ENCODE peak calls at places on chromosomes 4 and X, in eight cellular contexts. One of them, this sample, is unnamed.

GRCh38 chr4:168574581-168575295 is 77.9 kb downstream of the PALLD start:
- DNase-seq in stimulated activated CD4-positive, alpha-beta T cell treated with anti-CD3 and anti-CD28 coated beads, Interleukin-15, amount 100 ng/mL, for 24 hours: no peak
- DNase-seq in endothelial cell: no peak
- DNase-seq in HEK293T: no peak
- DNase-seq in activated CD4-positive, alpha-beta T cell treated with anti-CD3 and anti-CD28 coated beads for 1 hour: no peak
- DNase-seq in ELR: peak; percentile 76
- DNase-seq in dermis blood vessel endothelial cell: peak; percentile 38
- DNase-seq in tibial nerve: no peak
- DNase-seq in this sample: no peak

GRCh38 chr4:60805500-60806313 is 394.4 kb upstream of the ADGRL3 start:
- DNase-seq in stimulated activated CD4-positive, alpha-beta T cell treated with anti-CD3 and anti-CD28 coated beads, Interleukin-15, amount 100 ng/mL, for 24 hours: no peak
- DNase-seq in endothelial cell: peak; percentile 36
- DNase-seq in HEK293T: peak; percentile 50
- DNase-seq in activated CD4-positive, alpha-beta T cell treated with anti-CD3 and anti-CD28 coated beads for 1 hour: no peak
- DNase-seq in ELR: peak; percentile 45
- DNase-seq in dermis blood vessel endothelial cell: no peak
- DNase-seq in tibial nerve: no peak
- DNase-seq in this sample: no peak

GRCh38 chr4:32847466-32847865 is 2127.3 kb downstream of the PCDH7 start:
- DNase-seq in stimulated activated CD4-positive, alpha-beta T cell treated with anti-CD3 and anti-CD28 coated beads, Interleukin-15, amount 100 ng/mL, for 24 hours: no peak
- DNase-seq in endothelial cell: peak; percentile 13
- DNase-seq in HEK293T: no peak
- DNase-seq in activated CD4-positive, alpha-beta T cell treated with anti-CD3 and anti-CD28 coated beads for 1 hour: no peak
- DNase-seq in ELR: peak; percentile 27
- DNase-seq in dermis blood vessel endothelial cell: no peak
- DNase-seq in tibial nerve: no peak
- DNase-seq in this sample: no peak

GRCh38 chrX:2484721-2485459 is 15.9 kb downstream of the DHRSX start:
- DNase-seq in stimulated activated CD4-positive, alpha-beta T cell treated with anti-CD3 and anti-CD28 coated beads, Interleukin-15, amount 100 ng/mL, for 24 hours: no peak
- DNase-seq in endothelial cell: no peak
- DNase-seq in HEK293T: no peak
- DNase-seq in activated CD4-positive, alpha-beta T cell treated with anti-CD3 and anti-CD28 coated beads for 1 hour: no peak
- DNase-seq in ELR: no peak
- DNase-seq in dermis blood vessel endothelial cell: no peak
- DNase-seq in tibial nerve: no peak
- DNase-seq in this sample: no peak

GRCh38 chrX:74160358-74160757 is 143.6 kb upstream of the ZCCHC13 start:
- DNase-seq in stimulated activated CD4-positive, alpha-beta T cell treated with anti-CD3 and anti-CD28 coated beads, Interleukin-15, amount 100 ng/mL, for 24 hours: no peak
- DNase-seq in endothelial cell: no peak
- DNase-seq in HEK293T: no peak
- DNase-seq in activated CD4-positive, alpha-beta T cell treated with anti-CD3 and anti-CD28 coated beads for 1 hour: no peak
- DNase-seq in ELR: no peak
- DNase-seq in dermis blood vessel endothelial cell: no peak
- DNase-seq in tibial nerve: no peak
- DNase-seq in this sample: no peak

GRCh38 chr4:148166132-148166531 is 276.1 kb downstream of the NR3C2 start:
- DNase-seq in stimulated activated CD4-positive, alpha-beta T cell treated with anti-CD3 and anti-CD28 coated beads, Interleukin-15, amount 100 ng/mL, for 24 hours: no peak
- DNase-seq in endothelial cell: no peak
- DNase-seq in HEK293T: no peak
- DNase-seq in activated CD4-positive, alpha-beta T cell treated with anti-CD3 and anti-CD28 coated beads for 1 hour: no peak
- DNase-seq in ELR: no peak
- DNase-seq in dermis blood vessel endothelial cell: peak; percentile 13
- DNase-seq in tibial nerve: no peak
- DNase-seq in this sample: no peak

GRCh38 chrX:41333744-41333993 is 293 bp upstream of the DDX3X start:
- DNase-seq in stimulated activated CD4-positive, alpha-beta T cell treated with anti-CD3 and anti-CD28 coated beads, Interleukin-15, amount 100 ng/mL, for 24 hours: peak; percentile 75
- DNase-seq in endothelial cell: no peak
- DNase-seq in HEK293T: peak; percentile 73
- DNase-seq in activated CD4-positive, alpha-beta T cell treated with anti-CD3 and anti-CD28 coated beads for 1 hour: no peak
- DNase-seq in ELR: peak; percentile 87
- DNase-seq in dermis blood vessel endothelial cell: peak; percentile 86
- DNase-seq in tibial nerve: peak; percentile 28
- DNase-seq in this sample: no peak

GRCh38 chr4:169464080-169464479 is 148.3 kb downstream of the NEK1 start:
- DNase-seq in stimulated activated CD4-positive, alpha-beta T cell treated with anti-CD3 and anti-CD28 coated beads, Interleukin-15, amount 100 ng/mL, for 24 hours: no peak
- DNase-seq in endothelial cell: no peak
- DNase-seq in HEK293T: no peak
- DNase-seq in activated CD4-positive, alpha-beta T cell treated with anti-CD3 and anti-CD28 coated beads for 1 hour: no peak
- DNase-seq in ELR: no peak
- DNase-seq in dermis blood vessel endothelial cell: no peak
- DNase-seq in tibial nerve: no peak
- DNase-seq in this sample: no peak

GRCh38 chr4:16253127-16253960 is 27.1 kb upstream of the TAPT1 start:
- DNase-seq in stimulated activated CD4-positive, alpha-beta T cell treated with anti-CD3 and anti-CD28 coated beads, Interleukin-15, amount 100 ng/mL, for 24 hours: no peak
- DNase-seq in endothelial cell: no peak
- DNase-seq in HEK293T: no peak
- DNase-seq in activated CD4-positive, alpha-beta T cell treated with anti-CD3 and anti-CD28 coated beads for 1 hour: no peak
- DNase-seq in ELR: peak; percentile 91
- DNase-seq in dermis blood vessel endothelial cell: no peak
- DNase-seq in tibial nerve: no peak
- DNase-seq in this sample: no peak

GRCh38 chr4:153497988-153498967 is 32.1 kb downstream of the TMEM131L start:
- DNase-seq in stimulated activated CD4-positive, alpha-beta T cell treated with anti-CD3 and anti-CD28 coated beads, Interleukin-15, amount 100 ng/mL, for 24 hours: no peak
- DNase-seq in endothelial cell: no peak
- DNase-seq in HEK293T: no peak
- DNase-seq in activated CD4-positive, alpha-beta T cell treated with anti-CD3 and anti-CD28 coated beads for 1 hour: no peak
- DNase-seq in ELR: no peak
- DNase-seq in dermis blood vessel endothelial cell: peak; percentile 20
- DNase-seq in tibial nerve: no peak
- DNase-seq in this sample: no peak

GRCh38 chr4:7516773-7517144 is 82.0 kb upstream of the PSAPL1 start:
- DNase-seq in stimulated activated CD4-positive, alpha-beta T cell treated with anti-CD3 and anti-CD28 coated beads, Interleukin-15, amount 100 ng/mL, for 24 hours: no peak
- DNase-seq in endothelial cell: no peak
- DNase-seq in HEK293T: no peak
- DNase-seq in activated CD4-positive, alpha-beta T cell treated with anti-CD3 and anti-CD28 coated beads for 1 hour: no peak
- DNase-seq in ELR: no peak
- DNase-seq in dermis blood vessel endothelial cell: no peak
- DNase-seq in tibial nerve: no peak
- DNase-seq in this sample: no peak

GRCh38 chr4:125191252-125191651 is 123.5 kb upstream of the FAT4 start:
- DNase-seq in stimulated activated CD4-positive, alpha-beta T cell treated with anti-CD3 and anti-CD28 coated beads, Interleukin-15, amount 100 ng/mL, for 24 hours: no peak
- DNase-seq in endothelial cell: no peak
- DNase-seq in HEK293T: no peak
- DNase-seq in activated CD4-positive, alpha-beta T cell treated with anti-CD3 and anti-CD28 coated beads for 1 hour: no peak
- DNase-seq in ELR: peak; percentile 72
- DNase-seq in dermis blood vessel endothelial cell: no peak
- DNase-seq in tibial nerve: no peak
- DNase-seq in this sample: no peak

GRCh38 chr4:114549638-114550037 is 49.0 kb upstream of the UGT8 start:
- DNase-seq in stimulated activated CD4-positive, alpha-beta T cell treated with anti-CD3 and anti-CD28 coated beads, Interleukin-15, amount 100 ng/mL, for 24 hours: no peak
- DNase-seq in endothelial cell: no peak
- DNase-seq in HEK293T: no peak
- DNase-seq in activated CD4-positive, alpha-beta T cell treated with anti-CD3 and anti-CD28 coated beads for 1 hour: no peak
- DNase-seq in ELR: no peak
- DNase-seq in dermis blood vessel endothelial cell: no peak
- DNase-seq in tibial nerve: no peak
- DNase-seq in this sample: no peak

GRCh38 chr4:125722009-125722408 is 407.3 kb downstream of the FAT4 start:
- DNase-seq in stimulated activated CD4-positive, alpha-beta T cell treated with anti-CD3 and anti-CD28 coated beads, Interleukin-15, amount 100 ng/mL, for 24 hours: no peak
- DNase-seq in endothelial cell: no peak
- DNase-seq in HEK293T: no peak
- DNase-seq in activated CD4-positive, alpha-beta T cell treated with anti-CD3 and anti-CD28 coated beads for 1 hour: no peak
- DNase-seq in ELR: no peak
- DNase-seq in dermis blood vessel endothelial cell: no peak
- DNase-seq in tibial nerve: no peak
- DNase-seq in this sample: no peak

GRCh38 chrX:153381684-153382532 is 19.2 kb downstream of the PNMA6E start:
- DNase-seq in stimulated activated CD4-positive, alpha-beta T cell treated with anti-CD3 and anti-CD28 coated beads, Interleukin-15, amount 100 ng/mL, for 24 hours: peak; percentile 18
- DNase-seq in endothelial cell: peak; percentile 11
- DNase-seq in HEK293T: peak; percentile 49
- DNase-seq in activated CD4-positive, alpha-beta T cell treated with anti-CD3 and anti-CD28 coated beads for 1 hour: no peak
- DNase-seq in ELR: peak; percentile 59
- DNase-seq in dermis blood vessel endothelial cell: peak; percentile 62
- DNase-seq in tibial nerve: no peak
- DNase-seq in this sample: peak; percentile 14

GRCh38 chrX:10902001-10902400 is 209.1 kb upstream of the HCCS start:
- DNase-seq in stimulated activated CD4-positive, alpha-beta T cell treated with anti-CD3 and anti-CD28 coated beads, Interleukin-15, amount 100 ng/mL, for 24 hours: no peak
- DNase-seq in endothelial cell: no peak
- DNase-seq in HEK293T: no peak
- DNase-seq in activated CD4-positive, alpha-beta T cell treated with anti-CD3 and anti-CD28 coated beads for 1 hour: no peak
- DNase-seq in ELR: peak; percentile 69
- DNase-seq in dermis blood vessel endothelial cell: peak; percentile 19
- DNase-seq in tibial nerve: no peak
- DNase-seq in this sample: no peak

This sample was measured in GOT3.